ENCODE peak calls at places on chromosomes 12 and 14, in eight cellular contexts. One of them, this sample, is unnamed.
A peak's percentile ranks its signal among the peaks of the same experiment; 100 is the strongest.

GRCh38 chr14:44700694-44701093 is 193.6 kb upstream of the FSCB start:
- DNase-seq in GM12865: no peak
- DNase-seq in uterus: no peak
- DNase-seq in pancreas: no peak
- DNase-seq in astrocyte of the spinal cord: no peak
- DNase-seq in BJ: no peak
- DNase-seq in neural crest cell: no peak
- DNase-seq in SK-N-SH: no peak
- DNase-seq in this sample: no peak

GRCh38 chr12:89497005-89497404 is 27.6 kb downstream of the GALNT4 start:
- DNase-seq in BJ: no peak
- DNase-seq in astrocyte of the spinal cord: no peak
- DNase-seq in SK-N-SH: no peak
- DNase-seq in neural crest cell: no peak
- DNase-seq in uterus: no peak
- DNase-seq in GM12865: no peak
- DNase-seq in pancreas: no peak
- DNase-seq in this sample: no peak

GRCh38 chr12:89117448-89118034 is 234.8 kb downstream of the DUSP6 start:
- DNase-seq in astrocyte of the spinal cord: no peak
- DNase-seq in GM12865: no peak
- DNase-seq in uterus: no peak
- DNase-seq in neural crest cell: no peak
- DNase-seq in BJ: no peak
- DNase-seq in SK-N-SH: no peak
- DNase-seq in pancreas: peak; percentile 73
- DNase-seq in this sample: peak; percentile 7

GRCh38 chr12:47205532-47206449 is 126.0 kb upstream of the AMIGO2 start:
- DNase-seq in pancreas: no peak
- DNase-seq in uterus: no peak
- DNase-seq in GM12865: no peak
- DNase-seq in neural crest cell: no peak
- DNase-seq in BJ: no peak
- DNase-seq in astrocyte of the spinal cord: no peak
- DNase-seq in SK-N-SH: no peak
- DNase-seq in this sample: no peak

GRCh38 chr12:102539651-102540553 is 59.5 kb upstream of the IGF1 start:
- DNase-seq in BJ: peak; percentile 80
- DNase-seq in GM12865: no peak
- DNase-seq in pancreas: no peak
- DNase-seq in uterus: no peak
- DNase-seq in astrocyte of the spinal cord: no peak
- DNase-seq in neural crest cell: no peak
- DNase-seq in SK-N-SH: no peak
- DNase-seq in this sample: no peak

GRCh38 chr14:61342486-61342885 is 21.1 kb downstream of the PRKCH start:
- DNase-seq in astrocyte of the spinal cord: no peak
- DNase-seq in BJ: no peak
- DNase-seq in SK-N-SH: no peak
- DNase-seq in neural crest cell: no peak
- DNase-seq in GM12865: peak; percentile 59
- DNase-seq in pancreas: no peak
- DNase-seq in uterus: peak; percentile 31
- DNase-seq in this sample: no peak

GRCh38 chr12:102549691-102550090 is 69.3 kb upstream of the IGF1 start:
- DNase-seq in GM12865: no peak
- DNase-seq in BJ: no peak
- DNase-seq in neural crest cell: no peak
- DNase-seq in astrocyte of the spinal cord: no peak
- DNase-seq in uterus: no peak
- DNase-seq in SK-N-SH: no peak
- DNase-seq in pancreas: no peak
- DNase-seq in this sample: no peak

GRCh38 chr12:52006726-52007157 is at the start of gene TAMALIN:
- DNase-seq in astrocyte of the spinal cord: peak; percentile 47
- DNase-seq in GM12865: no peak
- DNase-seq in BJ: no peak
- DNase-seq in neural crest cell: peak; percentile 64
- DNase-seq in SK-N-SH: peak; percentile 97
- DNase-seq in pancreas: peak; percentile 59
- DNase-seq in uterus: peak; percentile 75
- DNase-seq in this sample: peak; percentile 75

GRCh38 chr14:60665178-60665555 is 15.9 kb upstream of the SIX1 start:
- DNase-seq in SK-N-SH: no peak
- DNase-seq in uterus: no peak
- DNase-seq in neural crest cell: no peak
- DNase-seq in GM12865: no peak
- DNase-seq in BJ: no peak
- DNase-seq in astrocyte of the spinal cord: no peak
- DNase-seq in pancreas: no peak
- DNase-seq in this sample: no peak

GRCh38 chr12:53505086-53505485 is 2.2 kb downstream of the NPFF start:
- DNase-seq in GM12865: no peak
- DNase-seq in astrocyte of the spinal cord: peak; percentile 46
- DNase-seq in BJ: no peak
- DNase-seq in pancreas: no peak
- DNase-seq in neural crest cell: no peak
- DNase-seq in SK-N-SH: no peak
- DNase-seq in uterus: no peak
- DNase-seq in this sample: no peak

GRCh38 chr14:61064210-61064609 is 83.2 kb downstream of the SLC38A6 start:
- DNase-seq in pancreas: no peak
- DNase-seq in SK-N-SH: no peak
- DNase-seq in BJ: no peak
- DNase-seq in astrocyte of the spinal cord: no peak
- DNase-seq in GM12865: no peak
- DNase-seq in uterus: no peak
- DNase-seq in neural crest cell: no peak
- DNase-seq in this sample: no peak

GRCh38 chr12:50059440-50060119 is 2.2 kb downstream of the ASIC1 start:
- DNase-seq in BJ: no peak
- DNase-seq in neural crest cell: no peak
- DNase-seq in pancreas: no peak
- DNase-seq in GM12865: peak; percentile 30
- DNase-seq in uterus: no peak
- DNase-seq in SK-N-SH: no peak
- DNase-seq in astrocyte of the spinal cord: no peak
- DNase-seq in this sample: no peak

GRCh38 chr14:71206766-71207371 is 299.6 kb downstream of the PCNX1 start:
- DNase-seq in uterus: peak; percentile 17
- DNase-seq in GM12865: no peak
- DNase-seq in neural crest cell: no peak
- DNase-seq in SK-N-SH: peak; percentile 64
- DNase-seq in astrocyte of the spinal cord: peak; percentile 88
- DNase-seq in pancreas: peak; percentile 29
- DNase-seq in BJ: peak; percentile 66
- DNase-seq in this sample: no peak

GRCh38 chr12:131318045-131318685 is 364.5 kb downstream of the ADGRD1 start:
- DNase-seq in uterus: no peak
- DNase-seq in BJ: no peak
- DNase-seq in GM12865: no peak
- DNase-seq in SK-N-SH: no peak
- DNase-seq in pancreas: no peak
- DNase-seq in neural crest cell: no peak
- DNase-seq in astrocyte of the spinal cord: no peak
- DNase-seq in this sample: no peak

GRCh38 chr12:5438671-5439200 is 6.8 kb downstream of the NTF3 start:
- DNase-seq in neural crest cell: no peak
- DNase-seq in astrocyte of the spinal cord: no peak
- DNase-seq in uterus: no peak
- DNase-seq in pancreas: no peak
- DNase-seq in BJ: no peak
- DNase-seq in SK-N-SH: no peak
- DNase-seq in GM12865: no peak
- DNase-seq in this sample: no peak

GRCh38 chr12:89352492-89353187 is at the start of gene DUSP6:
- DNase-seq in SK-N-SH: peak; percentile 93
- DNase-seq in BJ: peak; percentile 97
- DNase-seq in astrocyte of the spinal cord: peak; percentile 100
- DNase-seq in pancreas: peak; percentile 96
- DNase-seq in uterus: peak; percentile 89
- DNase-seq in neural crest cell: peak; percentile 88
- DNase-seq in GM12865: peak; percentile 54
- DNase-seq in this sample: peak; percentile 93

GRCh38 chr12:130920711-130921381 is 32.9 kb upstream of the ADGRD1 start:
- DNase-seq in astrocyte of the spinal cord: no peak
- DNase-seq in SK-N-SH: no peak
- DNase-seq in pancreas: no peak
- DNase-seq in GM12865: no peak
- DNase-seq in BJ: peak; percentile 87
- DNase-seq in uterus: peak; percentile 80
- DNase-seq in neural crest cell: no peak
- DNase-seq in this sample: no peak

DNA sequence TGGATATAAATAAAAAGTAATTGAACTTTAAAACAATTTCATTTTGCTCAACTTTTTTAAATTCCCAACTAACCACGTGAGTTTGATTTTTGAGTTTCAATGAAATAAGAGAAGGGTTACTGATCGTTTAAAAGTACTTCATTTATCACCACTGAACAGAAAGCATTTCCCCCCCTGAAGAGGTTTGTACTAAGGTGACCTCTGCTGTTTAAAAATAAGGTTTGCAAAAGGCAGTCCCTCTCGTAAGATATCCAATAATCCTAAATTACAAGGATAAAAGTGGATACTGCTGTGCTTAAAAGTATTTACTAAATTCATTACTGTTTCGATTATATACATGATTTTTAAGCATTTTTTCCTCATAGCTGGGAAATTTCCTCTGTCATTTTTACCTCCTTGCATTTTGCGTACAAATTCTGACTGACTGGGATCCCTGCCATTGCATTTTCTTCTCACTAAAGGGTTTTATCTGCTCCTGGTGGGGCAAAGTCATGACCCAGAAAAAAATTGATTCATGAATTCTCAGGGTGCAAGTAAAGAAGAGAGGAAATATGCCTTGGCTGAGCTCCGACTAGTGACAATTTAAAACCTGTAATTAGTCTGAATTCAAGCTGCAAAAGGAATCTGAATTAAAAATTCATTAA is 463.8 kb downstream of the PRKD1 start:
- DNase-seq in astrocyte of the spinal cord: peak; percentile 17
- DNase-seq in BJ: no peak
- DNase-seq in pancreas: no peak
- DNase-seq in SK-N-SH: no peak
- DNase-seq in GM12865: no peak
- DNase-seq in uterus: no peak
- DNase-seq in neural crest cell: no peak
- DNase-seq in this sample: no peak
- TF ChIP-seq CTCF in astrocyte of the spinal cord: no peak
- TF ChIP-seq CTCF in BJ: no peak
- TF ChIP-seq CTCF in pancreas: no peak
- TF ChIP-seq CTCF in SK-N-SH: peak; percentile 44
- TF ChIP-seq CTCF in GM12865: no peak
- TF ChIP-seq CTCF in uterus: no peak
- TF ChIP-seq CTCF in neural crest cell: no peak
- TF ChIP-seq CTCF in this sample: no peak

DNA sequence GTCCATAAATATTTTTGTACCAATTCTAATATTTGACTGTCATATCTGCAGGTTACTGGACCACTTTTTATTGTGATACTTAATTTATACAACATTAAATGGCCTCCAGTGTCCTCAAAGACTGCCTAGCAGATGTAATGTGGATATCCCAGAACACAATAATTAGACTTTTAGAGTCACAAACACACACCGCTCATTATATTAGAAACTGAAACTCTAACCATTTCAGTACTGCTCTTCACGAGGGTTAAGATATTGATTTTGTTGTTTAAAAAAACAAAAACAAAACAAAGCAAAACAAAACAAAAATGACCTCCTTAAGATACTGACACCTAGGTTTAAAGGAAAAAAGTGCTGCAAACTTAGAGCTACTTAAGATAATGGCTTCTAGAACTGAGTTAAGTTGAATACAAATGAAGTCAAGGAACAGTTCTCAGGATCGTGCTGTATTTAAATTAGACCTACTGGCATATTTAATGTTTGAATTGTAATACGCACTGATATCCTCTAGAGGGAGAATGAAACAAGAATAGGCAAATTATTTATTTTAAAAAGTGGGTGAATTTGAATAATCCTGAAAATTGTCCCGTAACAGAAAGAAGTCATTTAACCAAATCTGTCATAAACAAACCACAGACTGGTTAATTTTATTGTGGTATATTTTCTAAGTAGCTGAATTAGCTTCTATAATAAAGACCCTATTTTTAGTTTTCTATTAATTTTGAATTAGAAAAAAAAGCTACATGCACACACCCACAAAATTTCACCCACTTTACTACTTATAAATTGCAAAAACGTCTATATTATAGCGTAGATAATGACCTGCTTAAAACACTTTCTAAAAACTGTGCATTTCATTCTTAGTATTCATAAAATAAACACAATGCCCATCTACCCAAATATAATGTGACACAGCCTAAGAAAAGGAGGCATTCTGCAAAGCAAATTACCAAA is 395.2 kb upstream of the DCN start:
- DNase-seq in neural crest cell: no peak
- DNase-seq in astrocyte of the spinal cord: peak; percentile 45
- DNase-seq in SK-N-SH: peak; percentile 16
- DNase-seq in GM12865: peak; percentile 18
- DNase-seq in BJ: no peak
- DNase-seq in pancreas: no peak
- DNase-seq in uterus: no peak
- DNase-seq in this sample: no peak
- TF ChIP-seq CTCF in neural crest cell: peak; percentile 72
- TF ChIP-seq CTCF in astrocyte of the spinal cord: peak; percentile 42
- TF ChIP-seq CTCF in SK-N-SH: peak; percentile 74
- TF ChIP-seq CTCF in GM12865: peak; percentile 30
- TF ChIP-seq CTCF in BJ: peak; percentile 46
- TF ChIP-seq CTCF in pancreas: no peak
- TF ChIP-seq CTCF in uterus: peak; percentile 62
- TF ChIP-seq CTCF in this sample: peak; percentile 93

GRCh38 chr12:10750385-10750727 is 27.2 kb upstream of the YBX3 start:
- DNase-seq in astrocyte of the spinal cord: no peak
- DNase-seq in neural crest cell: no peak
- DNase-seq in pancreas: no peak
- DNase-seq in BJ: no peak
- DNase-seq in SK-N-SH: no peak
- DNase-seq in GM12865: no peak
- DNase-seq in uterus: no peak
- DNase-seq in this sample: no peak
- TF ChIP-seq CTCF in astrocyte of the spinal cord: no peak
- TF ChIP-seq CTCF in neural crest cell: peak; percentile 51
- TF ChIP-seq CTCF in pancreas: no peak
- TF ChIP-seq CTCF in BJ: no peak
- TF ChIP-seq CTCF in SK-N-SH: no peak
- TF ChIP-seq CTCF in GM12865: no peak
- TF ChIP-seq CTCF in uterus: no peak
- TF ChIP-seq CTCF in this sample: peak; percentile 25

DNA sequence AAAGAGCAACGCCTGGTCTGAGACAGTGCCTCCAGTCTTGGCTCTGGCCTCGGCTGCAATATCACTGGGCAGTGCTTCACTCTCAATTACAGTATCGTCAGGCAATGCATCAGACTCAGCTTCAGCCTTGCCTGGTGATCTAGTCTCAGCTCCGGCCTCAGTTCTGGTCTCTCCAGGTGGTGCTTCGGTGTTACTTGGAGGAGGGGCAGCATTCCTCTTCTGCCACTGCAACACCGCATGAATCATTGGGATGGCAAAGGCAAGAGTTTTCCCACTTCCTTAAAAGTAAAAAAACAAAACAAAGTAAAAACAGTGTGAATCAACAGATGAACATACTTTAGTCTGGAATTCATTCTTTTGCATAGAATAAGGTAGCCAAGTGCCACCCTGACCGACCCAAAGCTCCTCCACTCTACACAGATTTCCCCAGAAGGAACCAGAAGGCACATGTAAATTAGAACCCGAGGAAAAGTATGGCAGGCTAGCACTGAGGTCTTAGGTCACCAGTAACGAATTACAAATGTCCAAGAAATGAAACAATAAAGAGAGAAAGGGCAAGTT is 18.6 kb downstream of the DDX24 start:
- DNase-seq in pancreas: no peak
- DNase-seq in BJ: no peak
- DNase-seq in neural crest cell: no peak
- DNase-seq in astrocyte of the spinal cord: peak; percentile 51
- DNase-seq in GM12865: no peak
- DNase-seq in uterus: no peak
- DNase-seq in SK-N-SH: no peak
- DNase-seq in this sample: no peak
- TF ChIP-seq CTCF in pancreas: no peak
- TF ChIP-seq CTCF in BJ: no peak
- TF ChIP-seq CTCF in neural crest cell: no peak
- TF ChIP-seq CTCF in astrocyte of the spinal cord: no peak
- TF ChIP-seq CTCF in GM12865: no peak
- TF ChIP-seq CTCF in uterus: no peak
- TF ChIP-seq CTCF in SK-N-SH: no peak
- TF ChIP-seq CTCF in this sample: no peak